ENCODE peak calls at places on chromosomes 3 and 15, in six cellular contexts. One of them, this sample, is unnamed.

GRCh38 chr15:65829150-65829764 is 37.2 kb upstream of the DENND4A start:
- DNase-seq in RKO: peak
- DNase-seq in T-helper 2 cell: no peak
- DNase-seq in mucosa of descending colon: peak
- DNase-seq in ELR: peak
- DNase-seq in brain microvascular endothelial cell: no peak
- DNase-seq in this sample: no peak

GRCh38 chr3:186985713-186986364 is 55.5 kb downstream of the ST6GAL1 start:
- DNase-seq in RKO: no peak
- DNase-seq in T-helper 2 cell: no peak
- DNase-seq in mucosa of descending colon: no peak
- DNase-seq in ELR: no peak
- DNase-seq in brain microvascular endothelial cell: no peak
- DNase-seq in this sample: no peak

GRCh38 chr3:181711325-181712135 is at the start of gene SOX2:
- DNase-seq in RKO: no peak
- DNase-seq in T-helper 2 cell: no peak
- DNase-seq in mucosa of descending colon: peak
- DNase-seq in ELR: no peak
- DNase-seq in brain microvascular endothelial cell: no peak
- DNase-seq in this sample: peak

GRCh38 chr3:14925729-14926591 is 21.4 kb upstream of the NR2C2 start:
- DNase-seq in RKO: peak
- DNase-seq in T-helper 2 cell: no peak
- DNase-seq in mucosa of descending colon: peak
- DNase-seq in ELR: peak
- DNase-seq in brain microvascular endothelial cell: peak
- DNase-seq in this sample: no peak

GRCh38 chr3:48433472-48434118 is 3.7 kb upstream of the PLXNB1 start:
- DNase-seq in RKO: no peak
- DNase-seq in T-helper 2 cell: no peak
- DNase-seq in mucosa of descending colon: peak
- DNase-seq in ELR: no peak
- DNase-seq in brain microvascular endothelial cell: no peak
- DNase-seq in this sample: no peak

GRCh38 chr3:33911525-33912322 is 113.3 kb downstream of the PDCD6IP start:
- DNase-seq in RKO: no peak
- DNase-seq in T-helper 2 cell: no peak
- DNase-seq in mucosa of descending colon: no peak
- DNase-seq in ELR: peak
- DNase-seq in brain microvascular endothelial cell: peak
- DNase-seq in this sample: no peak

GRCh38 chr15:56869573-56869972 is 48.9 kb upstream of the TCF12 start:
- DNase-seq in RKO: peak
- DNase-seq in T-helper 2 cell: no peak
- DNase-seq in mucosa of descending colon: peak
- DNase-seq in ELR: peak
- DNase-seq in brain microvascular endothelial cell: peak
- DNase-seq in this sample: peak

GRCh38 chr3:105448338-105448982 is 81.8 kb downstream of the ALCAM start:
- DNase-seq in RKO: no peak
- DNase-seq in T-helper 2 cell: no peak
- DNase-seq in mucosa of descending colon: no peak
- DNase-seq in ELR: no peak
- DNase-seq in brain microvascular endothelial cell: peak
- DNase-seq in this sample: no peak

GRCh38 chr3:63940389-63940757 is 28.2 kb upstream of the SCAANT1 start:
- DNase-seq in RKO: no peak
- DNase-seq in T-helper 2 cell: no peak
- DNase-seq in mucosa of descending colon: no peak
- DNase-seq in ELR: peak
- DNase-seq in brain microvascular endothelial cell: peak
- DNase-seq in this sample: no peak

GRCh38 chr15:101710806-101711205 is 13.5 kb downstream of the TARS3 start:
- DNase-seq in RKO: no peak
- DNase-seq in T-helper 2 cell: no peak
- DNase-seq in mucosa of descending colon: no peak
- DNase-seq in ELR: peak
- DNase-seq in brain microvascular endothelial cell: peak
- DNase-seq in this sample: no peak

GRCh38 chr15:32721594-32721993 is 3.8 kb downstream of the GREM1 start:
- DNase-seq in RKO: no peak
- DNase-seq in T-helper 2 cell: no peak
- DNase-seq in mucosa of descending colon: no peak
- DNase-seq in ELR: peak
- DNase-seq in brain microvascular endothelial cell: no peak
- DNase-seq in this sample: no peak

GRCh38 chr15:60275624-60276023 is 122.2 kb downstream of the ANXA2 start:
- DNase-seq in RKO: peak
- DNase-seq in T-helper 2 cell: no peak
- DNase-seq in mucosa of descending colon: no peak
- DNase-seq in ELR: no peak
- DNase-seq in brain microvascular endothelial cell: no peak
- DNase-seq in this sample: no peak